ENCODE peak calls at places on chromosome 17, in six cellular contexts. One of them, this sample, is unnamed.

GRCh38 chr17:8696951-8697745 is 47.5 kb downstream of the CCDC42 start:
- DNase-seq in HCT116: no peak
- DNase-seq in SK-N-SH: peak
- DNase-seq in Panc1: no peak
- DNase-seq in GM23338: peak
- DNase-seq in A549: no peak
- DNase-seq in this sample: no peak

GRCh38 chr17:21199856-21200255 is 14.1 kb downstream of the TMEM11 start:
- DNase-seq in Panc1: no peak
- DNase-seq in A549: no peak
- DNase-seq in GM23338: peak
- DNase-seq in HCT116: no peak
- DNase-seq in SK-N-SH: no peak
- DNase-seq in this sample: no peak

GRCh38 chr17:6506679-6507231 is 49.6 kb downstream of the PITPNM3 start:
- DNase-seq in Panc1: no peak
- DNase-seq in GM23338: no peak
- DNase-seq in SK-N-SH: no peak
- DNase-seq in HCT116: peak
- DNase-seq in A549: peak
- DNase-seq in this sample: no peak

GRCh38 chr17:57577751-57578607 is 167.1 kb downstream of the CCDC182 start:
- DNase-seq in SK-N-SH: peak
- DNase-seq in A549: no peak
- DNase-seq in GM23338: no peak
- DNase-seq in Panc1: no peak
- DNase-seq in HCT116: no peak
- DNase-seq in this sample: peak

GRCh38 chr17:74325743-74326379 is at the start of gene KIF19:
- DNase-seq in HCT116: no peak
- DNase-seq in GM23338: peak
- DNase-seq in Panc1: no peak
- DNase-seq in A549: no peak
- DNase-seq in SK-N-SH: peak
- DNase-seq in this sample: peak

GRCh38 chr17:1026599-1026975 is 29.7 kb downstream of the TIMM22 start:
- DNase-seq in SK-N-SH: no peak
- DNase-seq in Panc1: no peak
- DNase-seq in GM23338: no peak
- DNase-seq in A549: no peak
- DNase-seq in HCT116: no peak
- DNase-seq in this sample: no peak

GRCh38 chr17:50737118-50737698 is 17.8 kb downstream of the LUC7L3 start:
- DNase-seq in Panc1: no peak
- DNase-seq in GM23338: no peak
- DNase-seq in SK-N-SH: no peak
- DNase-seq in HCT116: no peak
- DNase-seq in A549: no peak
- DNase-seq in this sample: no peak

GRCh38 chr17:1769826-1770477 is 8.1 kb downstream of the SERPINF1 start:
- DNase-seq in Panc1: no peak
- DNase-seq in GM23338: peak
- DNase-seq in SK-N-SH: no peak
- DNase-seq in HCT116: no peak
- DNase-seq in A549: peak
- DNase-seq in this sample: no peak

GRCh38 chr17:50272711-50273653 is 1.3 kb upstream of the TMEM92 start:
- DNase-seq in A549: peak
- DNase-seq in HCT116: no peak
- DNase-seq in Panc1: no peak
- DNase-seq in SK-N-SH: peak
- DNase-seq in GM23338: peak
- DNase-seq in this sample: no peak

GRCh38 chr17:1979182-1979980 is 45.8 kb downstream of the RTN4RL1 start:
- DNase-seq in HCT116: no peak
- DNase-seq in A549: no peak
- DNase-seq in SK-N-SH: no peak
- DNase-seq in Panc1: no peak
- DNase-seq in GM23338: no peak
- DNase-seq in this sample: no peak

GRCh38 chr17:60471451-60471850 is 49.2 kb downstream of the CHCT1 start:
- DNase-seq in Panc1: no peak
- DNase-seq in A549: no peak
- DNase-seq in GM23338: no peak
- DNase-seq in SK-N-SH: no peak
- DNase-seq in HCT116: no peak
- DNase-seq in this sample: no peak

GRCh38 chr17:32258383-32259121 is 7.1 kb upstream of the RHBDL3 start:
- DNase-seq in HCT116: no peak
- DNase-seq in Panc1: no peak
- DNase-seq in GM23338: peak
- DNase-seq in SK-N-SH: no peak
- DNase-seq in A549: no peak
- DNase-seq in this sample: no peak

DNA sequence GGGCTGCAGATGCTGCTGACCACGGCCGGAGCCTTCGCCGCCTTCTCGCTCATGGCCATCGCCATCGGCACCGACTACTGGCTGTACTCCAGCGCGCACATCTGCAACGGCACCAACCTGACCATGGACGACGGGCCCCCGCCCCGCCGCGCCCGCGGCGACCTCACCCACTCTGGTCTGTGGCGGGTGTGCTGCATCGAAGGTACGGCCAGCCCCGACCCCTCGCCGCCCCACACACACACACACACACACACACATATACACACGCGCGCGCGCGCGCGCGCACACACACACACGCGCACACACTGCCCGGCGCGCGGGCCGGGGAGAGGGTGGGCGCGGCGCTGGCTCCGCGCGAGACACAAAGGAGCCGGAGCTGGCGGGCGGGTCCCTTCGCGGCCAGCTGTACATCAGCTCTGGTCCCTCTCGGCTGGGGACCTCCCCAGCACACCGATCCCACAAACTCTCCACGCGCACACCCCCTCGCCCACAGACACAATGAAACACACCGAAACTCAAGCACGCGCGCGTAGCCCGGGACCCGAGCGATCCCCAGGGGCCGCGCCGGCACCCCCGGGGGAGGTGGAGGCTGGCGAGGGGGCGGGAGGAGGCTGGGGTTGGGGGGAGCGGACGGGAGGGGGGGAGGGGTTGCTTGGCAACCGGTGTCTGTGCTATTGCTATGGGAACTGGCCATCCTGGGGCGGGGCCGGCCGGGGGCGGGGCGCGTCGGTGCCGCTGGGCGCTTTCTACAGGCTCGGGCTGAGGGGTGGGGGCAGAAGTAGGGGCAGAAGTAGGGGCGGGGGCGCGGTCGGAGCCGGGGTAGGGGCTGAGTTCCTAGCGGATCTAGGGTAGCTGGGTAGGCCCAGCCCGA is 658 bp downstream of the CACNG4 start:
- DNase-seq in HCT116: no peak
- DNase-seq in A549: peak
- DNase-seq in GM23338: peak
- DNase-seq in SK-N-SH: peak
- DNase-seq in Panc1: no peak
- DNase-seq in this sample: no peak
- TF ChIP-seq REST in HCT116: no peak
- TF ChIP-seq REST in A549: no peak
- TF ChIP-seq REST in GM23338: no peak
- TF ChIP-seq REST in SK-N-SH: no peak
- TF ChIP-seq REST in Panc1: no peak
- TF ChIP-seq REST in this sample: no peak

DNA sequence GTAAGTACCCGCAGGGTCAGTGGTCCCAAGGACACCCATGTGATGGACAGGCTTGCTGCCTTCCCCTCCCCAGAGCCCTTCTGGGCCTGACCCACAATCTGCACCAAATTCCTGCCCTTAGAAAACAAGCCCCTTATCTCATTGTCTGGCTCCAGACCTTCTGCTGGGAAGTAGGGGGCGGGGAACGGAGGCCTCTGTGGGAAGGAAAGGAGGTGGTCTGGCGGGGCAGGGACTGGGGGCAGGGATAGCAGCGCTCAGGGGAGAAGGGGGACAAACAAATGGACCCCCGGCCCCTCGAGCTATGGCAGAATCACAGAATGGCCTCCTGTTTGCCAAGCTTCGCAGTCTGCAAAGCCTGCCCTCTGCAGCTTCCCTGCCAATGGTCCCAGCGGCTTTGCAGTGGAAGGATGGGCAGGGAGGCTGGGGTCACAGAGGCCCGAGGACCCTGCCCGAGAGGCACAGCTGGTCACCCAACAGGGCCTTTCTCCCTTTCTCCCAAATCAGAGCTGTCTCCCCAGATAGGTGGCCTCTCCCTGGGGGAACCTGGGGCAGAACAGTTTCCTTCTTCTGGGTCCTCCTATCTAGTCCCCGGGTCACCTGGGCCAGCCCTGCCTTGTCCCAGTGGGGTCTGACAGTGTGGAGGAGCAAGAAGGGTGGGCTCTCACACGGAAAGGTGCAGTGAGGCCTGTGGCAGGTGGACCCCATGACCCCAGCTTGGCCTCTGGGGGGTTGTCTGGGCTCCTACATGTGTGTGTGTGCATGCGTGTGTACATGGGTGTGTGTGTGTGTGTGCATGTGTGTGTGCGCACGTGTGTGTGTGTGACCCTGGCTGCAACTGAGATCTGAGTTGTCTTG is 25.5 kb downstream of the TMEM235 start:
- DNase-seq in GM23338: no peak
- DNase-seq in A549: no peak
- DNase-seq in Panc1: no peak
- DNase-seq in SK-N-SH: peak
- DNase-seq in HCT116: no peak
- DNase-seq in this sample: no peak
- TF ChIP-seq REST in GM23338: no peak
- TF ChIP-seq REST in A549: no peak
- TF ChIP-seq REST in Panc1: no peak
- TF ChIP-seq REST in SK-N-SH: no peak
- TF ChIP-seq REST in HCT116: no peak
- TF ChIP-seq REST in this sample: no peak

GRCh38 chr17:65095465-65095864 is 38.9 kb upstream of the GNA13 start:
- DNase-seq in GM23338: no peak
- DNase-seq in A549: no peak
- DNase-seq in SK-N-SH: no peak
- DNase-seq in HCT116: no peak
- DNase-seq in Panc1: no peak
- DNase-seq in this sample: no peak

GRCh38 chr17:65088621-65089385 is 32.3 kb upstream of the GNA13 start:
- DNase-seq in GM23338: no peak
- DNase-seq in A549: no peak
- DNase-seq in Panc1: no peak
- DNase-seq in SK-N-SH: no peak
- DNase-seq in HCT116: no peak
- DNase-seq in this sample: no peak

GRCh38 chr17:65093930-65094329 is 37.4 kb upstream of the GNA13 start:
- DNase-seq in Panc1: no peak
- DNase-seq in HCT116: no peak
- DNase-seq in A549: peak
- DNase-seq in SK-N-SH: no peak
- DNase-seq in GM23338: peak
- DNase-seq in this sample: no peak

GRCh38 chr17:65097110-65097509 is 40.1 kb upstream of the RGS9 start:
- DNase-seq in GM23338: no peak
- DNase-seq in HCT116: no peak
- DNase-seq in A549: peak
- DNase-seq in Panc1: no peak
- DNase-seq in SK-N-SH: no peak
- DNase-seq in this sample: no peak

DNA sequence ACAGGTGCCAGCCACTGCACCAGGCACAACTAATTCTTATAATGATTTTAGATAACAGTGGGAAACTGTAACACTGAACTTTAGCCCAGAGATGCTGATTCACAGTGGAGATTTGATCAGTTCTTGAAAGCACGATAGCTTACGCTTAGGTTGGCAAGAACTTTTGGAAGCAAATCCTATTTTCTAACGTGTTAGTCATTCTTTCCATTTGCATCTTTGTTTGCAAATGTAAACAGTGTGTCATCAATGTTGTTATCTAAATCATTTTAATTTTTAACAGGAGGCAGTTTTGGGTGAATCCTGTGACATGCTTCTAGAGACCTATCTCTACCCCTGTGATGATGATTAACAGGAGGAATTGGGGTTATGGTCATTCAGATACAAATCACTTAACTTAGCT is 35.7 kb upstream of the GNA13 start:
- DNase-seq in HCT116: no peak
- DNase-seq in SK-N-SH: no peak
- DNase-seq in A549: peak
- DNase-seq in Panc1: no peak
- DNase-seq in GM23338: no peak
- DNase-seq in this sample: no peak
- TF ChIP-seq REST in HCT116: no peak
- TF ChIP-seq REST in SK-N-SH: no peak
- TF ChIP-seq REST in A549: no peak
- TF ChIP-seq REST in Panc1: no peak
- TF ChIP-seq REST in GM23338: no peak
- TF ChIP-seq REST in this sample: no peak

GRCh38 chr17:80122926-80123505 is 21.6 kb downstream of the GAA start:
- DNase-seq in GM23338: no peak
- DNase-seq in HCT116: no peak
- DNase-seq in A549: no peak
- DNase-seq in SK-N-SH: no peak
- DNase-seq in Panc1: no peak
- DNase-seq in this sample: no peak

GRCh38 chr17:80123791-80124190 is 22.4 kb downstream of the GAA start:
- DNase-seq in Panc1: no peak
- DNase-seq in HCT116: no peak
- DNase-seq in A549: no peak
- DNase-seq in SK-N-SH: no peak
- DNase-seq in GM23338: no peak
- DNase-seq in this sample: no peak

GRCh38 chr17:80125656-80126448 is 21.1 kb downstream of the EIF4A3 start:
- DNase-seq in GM23338: no peak
- DNase-seq in HCT116: no peak
- DNase-seq in Panc1: no peak
- DNase-seq in SK-N-SH: no peak
- DNase-seq in A549: no peak
- DNase-seq in this sample: no peak

GRCh38 chr17:80126449-80126715 is 20.5 kb downstream of the EIF4A3 start:
- DNase-seq in HCT116: no peak
- DNase-seq in A549: no peak
- DNase-seq in GM23338: no peak
- DNase-seq in Panc1: no peak
- DNase-seq in SK-N-SH: no peak
- DNase-seq in this sample: no peak

DNA sequence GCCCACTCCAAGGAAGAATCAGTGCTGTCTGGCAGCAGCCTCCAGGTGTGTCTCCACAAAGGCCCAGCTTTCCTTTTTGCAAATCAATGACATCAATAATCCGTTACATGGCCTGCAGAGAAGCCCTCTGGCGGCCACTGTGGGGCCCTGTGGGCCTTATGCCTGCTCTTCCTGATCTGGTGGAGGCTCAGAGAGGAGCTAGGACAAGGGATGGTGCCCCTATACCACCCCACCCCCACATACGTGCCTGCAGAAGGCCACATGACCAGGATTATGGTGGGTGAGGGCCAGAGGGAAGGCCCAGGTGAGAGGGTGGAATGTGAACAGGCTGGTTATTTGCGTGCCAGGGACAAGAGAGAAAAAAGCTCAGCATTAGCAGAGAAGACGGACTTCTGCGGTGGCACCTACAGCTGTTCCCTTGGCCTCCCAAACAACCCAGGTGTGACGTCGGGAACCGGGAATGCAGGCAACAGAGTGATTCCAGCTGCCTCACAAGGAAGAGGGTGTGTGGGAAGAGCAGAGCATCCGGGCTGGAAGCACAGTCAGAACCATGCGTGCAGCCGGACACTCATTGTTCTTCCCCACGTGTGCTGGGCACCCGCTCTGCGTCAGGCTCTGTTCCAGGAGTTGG is 22.5 kb downstream of the EIF4A3 start:
- DNase-seq in GM23338: peak
- DNase-seq in HCT116: peak
- DNase-seq in A549: peak
- DNase-seq in Panc1: no peak
- DNase-seq in SK-N-SH: peak
- DNase-seq in this sample: no peak
- TF ChIP-seq REST in GM23338: no peak
- TF ChIP-seq REST in HCT116: no peak
- TF ChIP-seq REST in A549: no peak
- TF ChIP-seq REST in Panc1: no peak
- TF ChIP-seq REST in SK-N-SH: no peak
- TF ChIP-seq REST in this sample: no peak